ENCODE peak calls at places on chromosomes 7 and 10, in eight cellular contexts. One of them, this sample, is unnamed.

GRCh38 chr7:142088022-142088714 is 23.4 kb upstream of the MGAM2 start:
- DNase-seq in IMR-90: no peak
- DNase-seq in H54: no peak
- DNase-seq in vagina: no peak
- DNase-seq in stomach: no peak
- DNase-seq in transverse colon: peak; percentile 12
- DNase-seq in adrenal gland: no peak
- DNase-seq in erythroblast: no peak
- DNase-seq in this sample: no peak

GRCh38 chr7:120733143-120733542 is 124.8 kb downstream of the TSPAN12 start:
- DNase-seq in IMR-90: peak; percentile 96
- DNase-seq in H54: peak; percentile 12
- DNase-seq in vagina: no peak
- DNase-seq in stomach: no peak
- DNase-seq in transverse colon: no peak
- DNase-seq in adrenal gland: no peak
- DNase-seq in erythroblast: no peak
- DNase-seq in this sample: no peak

GRCh38 chr7:11529382-11529781 is 302.6 kb downstream of the THSD7A start:
- DNase-seq in IMR-90: no peak
- DNase-seq in H54: no peak
- DNase-seq in vagina: no peak
- DNase-seq in stomach: no peak
- DNase-seq in transverse colon: no peak
- DNase-seq in adrenal gland: no peak
- DNase-seq in erythroblast: no peak
- DNase-seq in this sample: no peak

GRCh38 chr7:46839651-46840050 is 742.3 kb downstream of the TNS3 start:
- DNase-seq in IMR-90: peak; percentile 53
- DNase-seq in H54: no peak
- DNase-seq in vagina: no peak
- DNase-seq in stomach: no peak
- DNase-seq in transverse colon: no peak
- DNase-seq in adrenal gland: no peak
- DNase-seq in erythroblast: no peak
- DNase-seq in this sample: no peak

GRCh38 chr7:73741600-73741999 is 3.0 kb upstream of the ABHD11 start:
- DNase-seq in IMR-90: no peak
- DNase-seq in H54: no peak
- DNase-seq in vagina: no peak
- DNase-seq in stomach: no peak
- DNase-seq in transverse colon: no peak
- DNase-seq in adrenal gland: no peak
- DNase-seq in erythroblast: no peak
- DNase-seq in this sample: no peak

GRCh38 chr10:11344550-11344949 is 266.9 kb downstream of the USP6NL start:
- DNase-seq in IMR-90: no peak
- DNase-seq in H54: no peak
- DNase-seq in vagina: no peak
- DNase-seq in stomach: no peak
- DNase-seq in transverse colon: no peak
- DNase-seq in adrenal gland: no peak
- DNase-seq in erythroblast: no peak
- DNase-seq in this sample: no peak

GRCh38 chr7:104538152-104538551 is 209.7 kb downstream of the LHFPL3 start:
- DNase-seq in IMR-90: no peak
- DNase-seq in H54: no peak
- DNase-seq in vagina: no peak
- DNase-seq in stomach: no peak
- DNase-seq in transverse colon: no peak
- DNase-seq in adrenal gland: no peak
- DNase-seq in erythroblast: no peak
- DNase-seq in this sample: no peak

GRCh38 chr10:132454296-132455198 is 57.5 kb downstream of the PWWP2B start:
- DNase-seq in IMR-90: no peak
- DNase-seq in H54: no peak
- DNase-seq in vagina: no peak
- DNase-seq in stomach: no peak
- DNase-seq in transverse colon: no peak
- DNase-seq in adrenal gland: no peak
- DNase-seq in erythroblast: no peak
- DNase-seq in this sample: no peak

GRCh38 chr10:68099736-68100135 is 9.6 kb upstream of the MYPN start:
- DNase-seq in IMR-90: peak; percentile 89
- DNase-seq in H54: peak; percentile 31
- DNase-seq in vagina: no peak
- DNase-seq in stomach: no peak
- DNase-seq in transverse colon: no peak
- DNase-seq in adrenal gland: no peak
- DNase-seq in erythroblast: no peak
- DNase-seq in this sample: no peak

GRCh38 chr7:68246189-68246633 is 1249.6 kb downstream of the TYW1 start:
- DNase-seq in IMR-90: no peak
- DNase-seq in H54: peak; percentile 36
- DNase-seq in vagina: no peak
- DNase-seq in stomach: no peak
- DNase-seq in transverse colon: no peak
- DNase-seq in adrenal gland: no peak
- DNase-seq in erythroblast: no peak
- DNase-seq in this sample: no peak

GRCh38 chr7:105992888-105993287 is 29.8 kb downstream of the CDHR3 start:
- DNase-seq in IMR-90: no peak
- DNase-seq in H54: no peak
- DNase-seq in vagina: no peak
- DNase-seq in stomach: no peak
- DNase-seq in transverse colon: no peak
- DNase-seq in adrenal gland: no peak
- DNase-seq in erythroblast: no peak
- DNase-seq in this sample: no peak

GRCh38 chr10:48802611-48803046 is 118.0 kb downstream of the WDFY4 start:
- DNase-seq in IMR-90: no peak
- DNase-seq in H54: no peak
- DNase-seq in vagina: no peak
- DNase-seq in stomach: no peak
- DNase-seq in transverse colon: no peak
- DNase-seq in adrenal gland: no peak
- DNase-seq in erythroblast: no peak
- DNase-seq in this sample: no peak

GRCh38 chr7:82559203-82559805 is 115.7 kb upstream of the CACNA2D1 start:
- DNase-seq in IMR-90: no peak
- DNase-seq in H54: no peak
- DNase-seq in vagina: no peak
- DNase-seq in stomach: peak; percentile 47
- DNase-seq in transverse colon: peak; percentile 12
- DNase-seq in adrenal gland: no peak
- DNase-seq in erythroblast: no peak
- DNase-seq in this sample: no peak

GRCh38 chr7:106679153-106679931 is 18.4 kb upstream of the CCDC71L start:
- DNase-seq in IMR-90: peak; percentile 29
- DNase-seq in H54: no peak
- DNase-seq in vagina: no peak
- DNase-seq in stomach: no peak
- DNase-seq in transverse colon: no peak
- DNase-seq in adrenal gland: peak; percentile 2
- DNase-seq in erythroblast: peak; percentile 13
- DNase-seq in this sample: no peak

GRCh38 chr7:141076377-141076776 is 2.5 kb downstream of the TMEM178B start:
- DNase-seq in IMR-90: no peak
- DNase-seq in H54: no peak
- DNase-seq in vagina: no peak
- DNase-seq in stomach: no peak
- DNase-seq in transverse colon: no peak
- DNase-seq in adrenal gland: no peak
- DNase-seq in erythroblast: no peak
- DNase-seq in this sample: no peak

GRCh38 chr7:100687740-100688592 is 6.1 kb downstream of the GIGYF1 start:
- DNase-seq in IMR-90: peak; percentile 46
- DNase-seq in H54: no peak
- DNase-seq in vagina: no peak
- DNase-seq in stomach: no peak
- DNase-seq in transverse colon: no peak
- DNase-seq in adrenal gland: peak; percentile 78
- DNase-seq in erythroblast: no peak
- DNase-seq in this sample: no peak

DNA sequence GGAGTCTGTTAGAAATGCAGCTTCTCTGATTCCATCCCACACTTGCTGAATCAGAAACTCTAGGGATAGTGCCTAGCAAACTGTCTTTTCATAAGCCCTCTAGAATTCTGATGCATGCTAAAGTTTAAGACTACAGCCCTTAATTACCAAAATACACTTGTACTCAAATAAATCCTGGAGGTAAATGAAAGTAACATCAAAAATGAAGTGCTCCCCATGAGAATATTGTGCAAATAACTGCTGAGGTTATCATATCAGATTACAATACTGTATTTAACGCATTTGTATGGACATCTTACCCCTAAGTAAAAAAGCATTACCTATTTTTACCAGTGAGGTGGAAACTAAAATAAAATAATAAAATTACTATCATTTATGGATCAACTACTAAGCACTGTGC is 104.7 kb downstream of the CHCHD3 start:
- DNase-seq in IMR-90: peak; percentile 11
- DNase-seq in H54: no peak
- DNase-seq in vagina: no peak
- DNase-seq in stomach: no peak
- DNase-seq in transverse colon: no peak
- DNase-seq in adrenal gland: no peak
- DNase-seq in erythroblast: no peak
- DNase-seq in this sample: no peak
- TF ChIP-seq POLR2A in IMR-90: no peak
- TF ChIP-seq POLR2A in H54: no peak
- TF ChIP-seq POLR2A in vagina: no peak
- TF ChIP-seq POLR2A in stomach: no peak
- TF ChIP-seq POLR2A in transverse colon: no peak
- TF ChIP-seq POLR2A in adrenal gland: no peak
- TF ChIP-seq POLR2A in erythroblast: no peak
- TF ChIP-seq POLR2A in this sample: no peak

DNA sequence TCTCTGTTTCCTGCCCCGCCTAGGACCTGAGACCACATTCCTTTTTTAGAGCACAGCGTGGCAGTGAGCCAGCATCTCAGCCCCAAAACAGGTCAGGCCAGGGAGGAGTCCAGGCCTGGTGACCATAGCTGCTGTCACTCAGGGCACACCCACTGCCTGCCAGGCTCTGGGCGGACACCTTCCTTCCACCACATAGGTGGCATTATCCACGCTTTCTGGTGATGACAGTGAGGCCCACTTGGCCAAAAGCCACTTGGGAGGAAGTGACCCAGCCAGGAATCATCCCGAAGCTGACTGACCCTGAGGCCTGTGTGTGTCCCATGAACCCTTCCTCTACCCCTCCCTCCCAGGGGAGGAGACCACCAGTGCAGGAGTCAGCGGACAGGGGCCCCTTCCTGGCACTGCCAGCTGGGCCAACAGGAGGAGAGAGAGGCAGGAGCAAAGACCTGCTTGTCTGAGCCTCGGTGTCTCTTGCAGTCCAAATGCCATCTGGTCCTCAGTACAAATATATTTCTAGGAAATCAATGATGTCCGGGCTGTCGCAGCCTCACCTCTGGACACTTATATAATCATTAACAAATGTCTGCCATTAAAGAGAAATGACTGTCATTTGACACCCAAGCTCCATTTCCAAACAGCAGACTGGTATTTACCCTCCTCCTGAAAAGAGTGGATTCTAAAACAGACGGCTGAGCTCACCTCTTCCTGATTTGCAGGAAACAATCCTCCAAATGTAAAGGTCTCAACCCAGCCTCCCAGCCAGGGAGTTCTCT is 63.0 kb downstream of the ABRAXAS2 start:
- DNase-seq in IMR-90: no peak
- DNase-seq in H54: peak; percentile 36
- DNase-seq in vagina: no peak
- DNase-seq in stomach: peak; percentile 74
- DNase-seq in transverse colon: peak; percentile 47
- DNase-seq in adrenal gland: peak; percentile 66
- DNase-seq in erythroblast: no peak
- DNase-seq in this sample: peak; percentile 64
- TF ChIP-seq POLR2A in IMR-90: no peak
- TF ChIP-seq POLR2A in H54: no peak
- TF ChIP-seq POLR2A in vagina: no peak
- TF ChIP-seq POLR2A in stomach: no peak
- TF ChIP-seq POLR2A in transverse colon: no peak
- TF ChIP-seq POLR2A in adrenal gland: no peak
- TF ChIP-seq POLR2A in erythroblast: no peak
- TF ChIP-seq POLR2A in this sample: no peak

DNA sequence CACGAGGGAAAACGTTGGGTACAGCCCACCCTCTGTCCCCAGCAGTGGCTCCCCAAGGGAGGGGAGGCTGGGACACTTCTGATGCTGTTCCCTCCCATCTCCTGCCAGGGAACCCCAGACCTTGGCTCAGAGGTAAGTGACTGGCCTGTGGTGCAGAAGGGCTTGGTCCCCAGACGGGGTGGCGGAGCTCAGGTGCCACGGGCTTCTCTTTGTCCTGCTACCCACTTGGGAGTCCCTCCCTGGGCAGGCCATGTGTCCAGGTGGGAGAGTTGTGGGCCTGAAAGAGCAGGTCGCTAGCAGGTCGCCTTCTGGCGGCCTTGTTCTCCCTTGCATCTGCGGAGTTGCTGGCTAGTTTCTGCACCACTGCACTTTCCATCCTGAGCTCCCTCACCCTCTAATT is 10.1 kb downstream of the ATP5MF start:
- DNase-seq in IMR-90: no peak
- DNase-seq in H54: no peak
- DNase-seq in vagina: no peak
- DNase-seq in stomach: no peak
- DNase-seq in transverse colon: no peak
- DNase-seq in adrenal gland: no peak
- DNase-seq in erythroblast: no peak
- DNase-seq in this sample: no peak
- TF ChIP-seq POLR2A in IMR-90: no peak
- TF ChIP-seq POLR2A in H54: no peak
- TF ChIP-seq POLR2A in vagina: no peak
- TF ChIP-seq POLR2A in stomach: no peak
- TF ChIP-seq POLR2A in transverse colon: no peak
- TF ChIP-seq POLR2A in adrenal gland: no peak
- TF ChIP-seq POLR2A in erythroblast: peak; percentile 22
- TF ChIP-seq POLR2A in this sample: no peak

DNA sequence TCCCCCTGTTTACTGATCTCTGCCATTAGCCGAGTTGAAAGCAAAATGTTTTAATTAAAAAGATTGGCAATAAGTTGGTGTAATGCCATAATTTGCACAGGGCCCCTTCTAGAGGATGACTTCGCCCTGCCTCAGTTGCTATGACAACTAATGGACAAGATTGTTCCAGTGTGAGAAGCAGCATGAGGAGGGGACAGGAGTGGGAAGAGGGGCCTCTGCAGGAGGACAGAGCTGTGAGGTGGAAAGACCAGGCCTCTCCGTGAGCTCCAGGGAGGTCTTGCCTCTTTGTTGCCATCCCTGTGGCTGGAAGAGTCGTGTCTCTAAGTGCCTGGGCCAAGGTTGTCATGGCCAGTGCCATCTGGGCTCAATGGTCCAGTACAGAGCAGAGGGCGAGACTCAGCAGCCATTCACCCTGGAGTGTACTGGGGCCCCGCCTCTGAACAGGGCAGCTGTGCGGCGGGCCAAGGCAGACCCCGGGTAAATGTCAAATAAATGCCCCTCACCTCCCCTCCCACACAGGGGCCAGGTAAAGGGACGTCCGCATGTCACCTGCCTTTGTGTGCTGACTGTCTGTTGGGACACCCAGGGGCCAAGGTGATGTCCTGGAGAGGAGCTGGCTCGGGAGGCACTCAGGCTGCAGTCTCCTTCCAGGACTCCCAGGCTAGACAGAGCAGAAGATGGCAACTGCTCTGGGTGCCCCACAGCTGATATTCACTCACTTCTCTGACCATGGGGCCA is 97.0 kb upstream of the RET start:
- DNase-seq in IMR-90: no peak
- DNase-seq in H54: no peak
- DNase-seq in vagina: no peak
- DNase-seq in stomach: peak; percentile 16
- DNase-seq in transverse colon: no peak
- DNase-seq in adrenal gland: no peak
- DNase-seq in erythroblast: no peak
- DNase-seq in this sample: no peak
- TF ChIP-seq POLR2A in IMR-90: no peak
- TF ChIP-seq POLR2A in H54: no peak
- TF ChIP-seq POLR2A in vagina: no peak
- TF ChIP-seq POLR2A in stomach: no peak
- TF ChIP-seq POLR2A in transverse colon: no peak
- TF ChIP-seq POLR2A in adrenal gland: no peak
- TF ChIP-seq POLR2A in erythroblast: no peak
- TF ChIP-seq POLR2A in this sample: no peak

This sample was measured in gastrocnemius medialis.